ENCODE peak calls at places on chromosomes 1 and 21, in seven cellular contexts. One of them, this sample, is unnamed.

GRCh38 chr1:154420961-154421924 is 16.1 kb downstream of the IL6R start:
- DNase-seq in Peyer's patch: no peak
- DNase-seq in vagina: no peak
- DNase-seq in GM13976: no peak
- DNase-seq in uterus: no peak
- DNase-seq in astrocyte of the spinal cord: no peak
- DNase-seq in AG09309: no peak
- DNase-seq in this sample: no peak

GRCh38 chr1:15153184-15153841 is at the start of gene TMEM51:
- DNase-seq in AG09309: no peak
- DNase-seq in astrocyte of the spinal cord: peak; percentile 58
- DNase-seq in Peyer's patch: no peak
- DNase-seq in GM13976: peak; percentile 63
- DNase-seq in vagina: no peak
- DNase-seq in uterus: peak; percentile 76
- DNase-seq in this sample: no peak

GRCh38 chr1:203316626-203317093 is 11.3 kb downstream of the BTG2 start:
- DNase-seq in astrocyte of the spinal cord: no peak
- DNase-seq in vagina: no peak
- DNase-seq in AG09309: no peak
- DNase-seq in Peyer's patch: no peak
- DNase-seq in GM13976: no peak
- DNase-seq in uterus: no peak
- DNase-seq in this sample: no peak

GRCh38 chr1:18313523-18313922 is 167.2 kb upstream of the KLHDC7A start:
- DNase-seq in vagina: no peak
- DNase-seq in Peyer's patch: no peak
- DNase-seq in uterus: no peak
- DNase-seq in astrocyte of the spinal cord: no peak
- DNase-seq in GM13976: no peak
- DNase-seq in AG09309: no peak
- DNase-seq in this sample: no peak

GRCh38 chr1:248810727-248811513 is 14.8 kb downstream of the SH3BP5L start:
- DNase-seq in Peyer's patch: no peak
- DNase-seq in astrocyte of the spinal cord: peak; percentile 22
- DNase-seq in AG09309: no peak
- DNase-seq in uterus: no peak
- DNase-seq in GM13976: no peak
- DNase-seq in vagina: peak; percentile 90
- DNase-seq in this sample: no peak

GRCh38 chr1:25875154-25875855 is at the start of gene PAQR7:
- DNase-seq in AG09309: no peak
- DNase-seq in vagina: no peak
- DNase-seq in Peyer's patch: peak; percentile 74
- DNase-seq in GM13976: peak; percentile 87
- DNase-seq in uterus: peak; percentile 79
- DNase-seq in astrocyte of the spinal cord: peak; percentile 75
- DNase-seq in this sample: peak; percentile 57

GRCh38 chr1:152388889-152389288 is 25.2 kb downstream of the CRNN start:
- DNase-seq in astrocyte of the spinal cord: no peak
- DNase-seq in Peyer's patch: no peak
- DNase-seq in vagina: no peak
- DNase-seq in AG09309: no peak
- DNase-seq in GM13976: no peak
- DNase-seq in uterus: no peak
- DNase-seq in this sample: no peak

GRCh38 chr1:76176020-76176419 is 101.5 kb downstream of the ST6GALNAC3 start:
- DNase-seq in uterus: no peak
- DNase-seq in Peyer's patch: no peak
- DNase-seq in vagina: no peak
- DNase-seq in GM13976: no peak
- DNase-seq in astrocyte of the spinal cord: no peak
- DNase-seq in AG09309: no peak
- DNase-seq in this sample: no peak

GRCh38 chr21:30216041-30216723 is at the start of gene CLDN8:
- DNase-seq in Peyer's patch: no peak
- DNase-seq in vagina: no peak
- DNase-seq in astrocyte of the spinal cord: no peak
- DNase-seq in GM13976: no peak
- DNase-seq in AG09309: no peak
- DNase-seq in uterus: no peak
- DNase-seq in this sample: no peak

GRCh38 chr1:93993731-93994130 is 84.5 kb upstream of the GCLM start:
- DNase-seq in Peyer's patch: no peak
- DNase-seq in vagina: no peak
- DNase-seq in uterus: no peak
- DNase-seq in GM13976: no peak
- DNase-seq in AG09309: no peak
- DNase-seq in astrocyte of the spinal cord: peak; percentile 32
- DNase-seq in this sample: no peak

GRCh38 chr1:37006132-37006868 is 28.0 kb downstream of the GRIK3 start:
- DNase-seq in uterus: no peak
- DNase-seq in astrocyte of the spinal cord: no peak
- DNase-seq in vagina: no peak
- DNase-seq in AG09309: no peak
- DNase-seq in GM13976: no peak
- DNase-seq in Peyer's patch: no peak
- DNase-seq in this sample: no peak

GRCh38 chr1:214958491-214958890 is 124.0 kb upstream of the KCNK2 start:
- DNase-seq in Peyer's patch: no peak
- DNase-seq in GM13976: no peak
- DNase-seq in vagina: no peak
- DNase-seq in AG09309: no peak
- DNase-seq in astrocyte of the spinal cord: no peak
- DNase-seq in uterus: no peak
- DNase-seq in this sample: no peak

GRCh38 chr1:152015766-152016165 is 21.0 kb downstream of the S100A11 start:
- DNase-seq in Peyer's patch: no peak
- DNase-seq in GM13976: no peak
- DNase-seq in vagina: no peak
- DNase-seq in uterus: no peak
- DNase-seq in AG09309: no peak
- DNase-seq in astrocyte of the spinal cord: no peak
- DNase-seq in this sample: no peak

GRCh38 chr1:37601441-37601840 is 5.7 kb upstream of the GNL2 start:
- DNase-seq in GM13976: no peak
- DNase-seq in astrocyte of the spinal cord: no peak
- DNase-seq in uterus: no peak
- DNase-seq in vagina: no peak
- DNase-seq in Peyer's patch: no peak
- DNase-seq in AG09309: no peak
- DNase-seq in this sample: no peak

GRCh38 chr1:3063379-3064295 is 5.4 kb upstream of the PRDM16 start:
- DNase-seq in Peyer's patch: no peak
- DNase-seq in uterus: no peak
- DNase-seq in AG09309: no peak
- DNase-seq in vagina: no peak
- DNase-seq in GM13976: no peak
- DNase-seq in astrocyte of the spinal cord: no peak
- DNase-seq in this sample: no peak

GRCh38 chr1:89125571-89126233 is at the start of gene GBP2:
- DNase-seq in uterus: no peak
- DNase-seq in Peyer's patch: peak; percentile 22
- DNase-seq in astrocyte of the spinal cord: peak; percentile 74
- DNase-seq in GM13976: peak; percentile 61
- DNase-seq in vagina: no peak
- DNase-seq in AG09309: peak; percentile 45
- DNase-seq in this sample: peak; percentile 34

GRCh38 chr1:218499021-218499691 is 154.0 kb downstream of the TGFB2 start:
- DNase-seq in AG09309: peak; percentile 87
- DNase-seq in uterus: no peak
- DNase-seq in GM13976: no peak
- DNase-seq in Peyer's patch: no peak
- DNase-seq in astrocyte of the spinal cord: peak; percentile 92
- DNase-seq in vagina: no peak
- DNase-seq in this sample: no peak

GRCh38 chr1:226973898-226974543 is 33.9 kb downstream of the COQ8A start:
- DNase-seq in Peyer's patch: no peak
- DNase-seq in uterus: peak; percentile 80
- DNase-seq in AG09309: peak; percentile 3
- DNase-seq in GM13976: no peak
- DNase-seq in vagina: no peak
- DNase-seq in astrocyte of the spinal cord: peak; percentile 29
- DNase-seq in this sample: no peak

GRCh38 chr1:66575739-66576138 is 41.8 kb downstream of the SGIP1 start:
- DNase-seq in uterus: peak; percentile 58
- DNase-seq in AG09309: peak; percentile 78
- DNase-seq in Peyer's patch: no peak
- DNase-seq in vagina: no peak
- DNase-seq in GM13976: no peak
- DNase-seq in astrocyte of the spinal cord: peak; percentile 70
- DNase-seq in this sample: no peak

GRCh38 chr1:99731384-99731783 is 35.1 kb downstream of the FRRS1 start:
- DNase-seq in AG09309: no peak
- DNase-seq in uterus: no peak
- DNase-seq in GM13976: no peak
- DNase-seq in astrocyte of the spinal cord: peak; percentile 60
- DNase-seq in Peyer's patch: no peak
- DNase-seq in vagina: no peak
- DNase-seq in this sample: no peak

GRCh38 chr21:46128983-46129571 is 26.3 kb downstream of the FTCD start:
- DNase-seq in GM13976: no peak
- DNase-seq in AG09309: no peak
- DNase-seq in astrocyte of the spinal cord: no peak
- DNase-seq in Peyer's patch: no peak
- DNase-seq in vagina: no peak
- DNase-seq in uterus: peak; percentile 41
- DNase-seq in this sample: no peak

GRCh38 chr1:84570436-84571149 is 3.6 kb downstream of the CTBS start:
- DNase-seq in GM13976: no peak
- DNase-seq in uterus: no peak
- DNase-seq in vagina: no peak
- DNase-seq in AG09309: peak; percentile 16
- DNase-seq in Peyer's patch: no peak
- DNase-seq in astrocyte of the spinal cord: peak; percentile 53
- DNase-seq in this sample: no peak

GRCh38 chr1:163168053-163168452 is 34.7 kb downstream of the RGS5 start:
- DNase-seq in astrocyte of the spinal cord: peak; percentile 97
- DNase-seq in vagina: no peak
- DNase-seq in AG09309: peak; percentile 97
- DNase-seq in GM13976: no peak
- DNase-seq in uterus: no peak
- DNase-seq in Peyer's patch: no peak
- DNase-seq in this sample: no peak

GRCh38 chr21:33813832-33814231 is 101.8 kb downstream of the ATP5PO start:
- DNase-seq in astrocyte of the spinal cord: no peak
- DNase-seq in AG09309: no peak
- DNase-seq in Peyer's patch: no peak
- DNase-seq in GM13976: no peak
- DNase-seq in vagina: no peak
- DNase-seq in uterus: no peak
- DNase-seq in this sample: no peak

DNA sequence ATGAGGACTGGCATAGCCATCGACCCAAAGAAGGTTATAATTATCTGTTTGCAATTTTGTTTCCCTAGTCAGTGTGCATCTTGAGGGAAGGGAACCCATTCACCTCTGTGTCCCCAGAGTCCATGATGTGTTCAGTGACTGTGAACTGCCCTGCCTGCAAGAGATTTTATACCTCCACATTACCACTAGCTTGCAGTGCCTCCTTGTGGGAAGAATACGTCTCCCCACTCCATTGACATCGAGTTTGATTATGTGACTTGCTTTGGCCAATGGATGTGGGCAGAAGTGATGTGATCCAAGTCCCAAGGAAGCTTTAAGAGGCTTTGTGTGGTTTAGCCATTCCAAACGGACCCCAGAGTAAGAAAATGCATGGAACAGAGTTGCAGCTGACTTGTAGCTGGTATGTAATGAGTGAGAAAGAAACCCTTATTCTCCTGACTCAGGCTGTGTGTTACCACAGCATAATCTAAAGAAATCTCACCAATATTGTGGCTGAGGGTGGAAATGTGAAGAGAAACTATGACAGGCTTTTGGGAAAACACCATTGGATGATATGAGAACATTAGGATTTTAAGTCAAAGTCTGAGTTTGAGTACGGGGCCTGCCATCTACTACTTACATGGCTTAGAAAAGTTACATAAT is 47.8 kb upstream of the NRDC start:
- DNase-seq in astrocyte of the spinal cord: peak; percentile 38
- DNase-seq in Peyer's patch: no peak
- DNase-seq in vagina: no peak
- DNase-seq in GM13976: no peak
- DNase-seq in AG09309: no peak
- DNase-seq in uterus: no peak
- DNase-seq in this sample: no peak
- TF ChIP-seq CTCF in astrocyte of the spinal cord: peak; percentile 37
- TF ChIP-seq CTCF in Peyer's patch: no peak
- TF ChIP-seq CTCF in vagina: no peak
- TF ChIP-seq CTCF in GM13976: no peak
- TF ChIP-seq CTCF in AG09309: peak; percentile 54
- TF ChIP-seq CTCF in uterus: no peak
- TF ChIP-seq CTCF in this sample: no peak

GRCh38 chr1:35899941-35900340 is 16.9 kb downstream of the AGO1 start:
- DNase-seq in Peyer's patch: no peak
- DNase-seq in astrocyte of the spinal cord: no peak
- DNase-seq in vagina: no peak
- DNase-seq in AG09309: no peak
- DNase-seq in uterus: no peak
- DNase-seq in GM13976: no peak
- DNase-seq in this sample: no peak
- TF ChIP-seq CTCF in Peyer's patch: no peak
- TF ChIP-seq CTCF in astrocyte of the spinal cord: no peak
- TF ChIP-seq CTCF in vagina: no peak
- TF ChIP-seq CTCF in AG09309: peak; percentile 11
- TF ChIP-seq CTCF in uterus: no peak
- TF ChIP-seq CTCF in GM13976: peak; percentile 12
- TF ChIP-seq CTCF in this sample: no peak

DNA sequence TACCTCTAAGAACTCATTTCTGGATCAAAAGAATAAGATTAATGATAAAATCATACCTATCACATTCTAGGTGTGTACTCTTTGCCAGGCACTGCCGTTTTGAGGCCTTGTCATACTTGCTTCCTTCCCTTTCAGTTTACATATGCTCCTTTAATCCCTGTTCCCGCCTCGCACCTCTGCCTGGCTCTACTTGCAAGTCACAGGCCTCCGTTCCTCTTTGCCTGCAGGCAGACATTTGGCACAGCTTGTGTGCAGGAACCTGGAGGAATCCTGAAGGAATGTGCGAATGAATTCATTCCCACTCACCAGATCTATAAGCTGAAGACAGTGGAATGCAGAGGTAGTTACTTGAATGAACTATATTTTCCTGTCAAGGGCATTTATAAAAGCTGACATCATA is 13.8 kb downstream of the WLS start:
- DNase-seq in uterus: no peak
- DNase-seq in vagina: no peak
- DNase-seq in Peyer's patch: no peak
- DNase-seq in AG09309: no peak
- DNase-seq in GM13976: no peak
- DNase-seq in astrocyte of the spinal cord: no peak
- DNase-seq in this sample: no peak
- TF ChIP-seq CTCF in uterus: no peak
- TF ChIP-seq CTCF in vagina: no peak
- TF ChIP-seq CTCF in Peyer's patch: no peak
- TF ChIP-seq CTCF in AG09309: no peak
- TF ChIP-seq CTCF in GM13976: no peak
- TF ChIP-seq CTCF in astrocyte of the spinal cord: no peak
- TF ChIP-seq CTCF in this sample: no peak

DNA sequence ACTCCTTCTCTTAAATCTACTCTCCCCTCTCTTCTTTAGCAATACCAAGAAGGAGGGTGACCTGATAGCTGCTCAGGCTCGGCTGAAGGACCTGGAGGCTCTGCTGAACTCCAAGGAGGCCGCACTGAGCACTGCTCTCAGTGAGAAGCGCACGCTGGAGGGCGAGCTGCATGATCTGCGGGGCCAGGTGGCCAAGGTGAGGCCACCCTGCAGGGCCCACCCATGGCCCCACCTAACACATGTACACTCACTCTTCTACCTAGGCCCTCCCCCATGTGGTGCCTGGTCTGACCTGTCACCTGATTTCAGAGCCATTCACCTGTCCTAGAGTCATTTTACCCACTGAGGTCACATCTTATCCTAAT is 16.0 kb downstream of the LMNA start:
- DNase-seq in Peyer's patch: no peak
- DNase-seq in astrocyte of the spinal cord: no peak
- DNase-seq in GM13976: no peak
- DNase-seq in vagina: no peak
- DNase-seq in AG09309: no peak
- DNase-seq in uterus: no peak
- DNase-seq in this sample: no peak
- TF ChIP-seq CTCF in Peyer's patch: no peak
- TF ChIP-seq CTCF in astrocyte of the spinal cord: no peak
- TF ChIP-seq CTCF in GM13976: no peak
- TF ChIP-seq CTCF in vagina: no peak
- TF ChIP-seq CTCF in AG09309: no peak
- TF ChIP-seq CTCF in uterus: no peak
- TF ChIP-seq CTCF in this sample: peak; percentile 25

This sample was measured in natural killer cell.